ENCODE peak calls at places on chromosomes 2 and 18, in four cellular contexts. One of them, this sample, is unnamed.

GRCh38 chr2:96869281-96869823 is 528 bp downstream of the SEMA4C start:
- DNase-seq in left ventricle myocardium inferior: peak
- DNase-seq in dermis blood vessel endothelial cell: peak
- DNase-seq in frontal cortex: peak
- DNase-seq in this sample: peak

GRCh38 chr18:34543940-34544339 is 166.2 kb upstream of the DTNA start:
- DNase-seq in left ventricle myocardium inferior: no peak
- DNase-seq in dermis blood vessel endothelial cell: no peak
- DNase-seq in frontal cortex: no peak
- DNase-seq in this sample: no peak

GRCh38 chr2:187547353-187547979 is 6.8 kb downstream of the TFPI start:
- DNase-seq in left ventricle myocardium inferior: peak
- DNase-seq in frontal cortex: no peak
- DNase-seq in dermis blood vessel endothelial cell: peak
- DNase-seq in this sample: peak

GRCh38 chr2:202038471-202039277 is 5.0 kb downstream of the FZD7 start:
- DNase-seq in left ventricle myocardium inferior: peak
- DNase-seq in frontal cortex: no peak
- DNase-seq in dermis blood vessel endothelial cell: no peak
- DNase-seq in this sample: no peak

GRCh38 chr2:241506793-241507429 is 1.5 kb downstream of the STK25 start:
- DNase-seq in left ventricle myocardium inferior: no peak
- DNase-seq in dermis blood vessel endothelial cell: peak
- DNase-seq in frontal cortex: no peak
- DNase-seq in this sample: no peak

GRCh38 chr2:174342600-174343342 is 8.0 kb downstream of the SP9 start:
- DNase-seq in left ventricle myocardium inferior: no peak
- DNase-seq in frontal cortex: no peak
- DNase-seq in dermis blood vessel endothelial cell: no peak
- DNase-seq in this sample: no peak

GRCh38 chr18:77622009-77622692 is 372.5 kb downstream of the GALR1 start:
- DNase-seq in dermis blood vessel endothelial cell: no peak
- DNase-seq in frontal cortex: no peak
- DNase-seq in left ventricle myocardium inferior: no peak
- DNase-seq in this sample: no peak

GRCh38 chr18:50748243-50749229 is 71.3 kb downstream of the MRO start:
- DNase-seq in dermis blood vessel endothelial cell: no peak
- DNase-seq in left ventricle myocardium inferior: no peak
- DNase-seq in frontal cortex: no peak
- DNase-seq in this sample: no peak

GRCh38 chr2:98637401-98638144 is 29.2 kb downstream of the UNC50 start:
- DNase-seq in frontal cortex: no peak
- DNase-seq in left ventricle myocardium inferior: no peak
- DNase-seq in dermis blood vessel endothelial cell: no peak
- DNase-seq in this sample: no peak

GRCh38 chr2:192162392-192163042 is 32.2 kb downstream of the TMEFF2 start:
- DNase-seq in dermis blood vessel endothelial cell: peak
- DNase-seq in frontal cortex: peak
- DNase-seq in left ventricle myocardium inferior: no peak
- DNase-seq in this sample: no peak

GRCh38 chr2:152445791-152446201 is 110.8 kb downstream of the FMNL2 start:
- DNase-seq in dermis blood vessel endothelial cell: peak
- DNase-seq in frontal cortex: no peak
- DNase-seq in left ventricle myocardium inferior: no peak
- DNase-seq in this sample: no peak

GRCh38 chr2:70901235-70902066 is 34.2 kb upstream of the ATP6V1B1 start:
- DNase-seq in frontal cortex: no peak
- DNase-seq in dermis blood vessel endothelial cell: peak
- DNase-seq in left ventricle myocardium inferior: no peak
- DNase-seq in this sample: no peak

GRCh38 chr2:239772721-239773120 is 252.4 kb downstream of the NDUFA10 start:
- DNase-seq in frontal cortex: no peak
- DNase-seq in dermis blood vessel endothelial cell: no peak
- DNase-seq in left ventricle myocardium inferior: no peak
- DNase-seq in this sample: no peak

GRCh38 chr18:48842259-48843061 is 108.3 kb downstream of the SMAD7 start:
- DNase-seq in frontal cortex: no peak
- DNase-seq in dermis blood vessel endothelial cell: peak
- DNase-seq in left ventricle myocardium inferior: no peak
- DNase-seq in this sample: no peak

GRCh38 chr18:62571648-62572047 is 48.8 kb downstream of the ZCCHC2 start:
- DNase-seq in frontal cortex: no peak
- DNase-seq in left ventricle myocardium inferior: no peak
- DNase-seq in dermis blood vessel endothelial cell: no peak
- DNase-seq in this sample: no peak

GRCh38 chr2:2083113-2083757 is 247.8 kb downstream of the MYT1L start:
- DNase-seq in dermis blood vessel endothelial cell: no peak
- DNase-seq in frontal cortex: no peak
- DNase-seq in left ventricle myocardium inferior: no peak
- DNase-seq in this sample: no peak

GRCh38 chr18:6980363-6980762 is 137.2 kb downstream of the LAMA1 start:
- DNase-seq in frontal cortex: no peak
- DNase-seq in left ventricle myocardium inferior: no peak
- DNase-seq in dermis blood vessel endothelial cell: no peak
- DNase-seq in this sample: no peak

GRCh38 chr18:77608807-77609206 is 359.2 kb downstream of the GALR1 start:
- DNase-seq in left ventricle myocardium inferior: no peak
- DNase-seq in frontal cortex: no peak
- DNase-seq in dermis blood vessel endothelial cell: no peak
- DNase-seq in this sample: no peak

GRCh38 chr2:20447437-20448245 is 767 bp downstream of the RHOB start:
- DNase-seq in left ventricle myocardium inferior: peak
- DNase-seq in frontal cortex: peak
- DNase-seq in dermis blood vessel endothelial cell: peak
- DNase-seq in this sample: peak

GRCh38 chr18:47899107-47899840 is 31.2 kb downstream of the SMAD2 start:
- DNase-seq in left ventricle myocardium inferior: no peak
- DNase-seq in frontal cortex: no peak
- DNase-seq in dermis blood vessel endothelial cell: no peak
- DNase-seq in this sample: no peak

GRCh38 chr2:47227532-47228166 is 72.5 kb upstream of the STPG4 start:
- DNase-seq in dermis blood vessel endothelial cell: no peak
- DNase-seq in left ventricle myocardium inferior: no peak
- DNase-seq in frontal cortex: no peak
- DNase-seq in this sample: no peak

GRCh38 chr2:241136191-241136590 is 13.1 kb downstream of the PASK start:
- DNase-seq in frontal cortex: no peak
- DNase-seq in left ventricle myocardium inferior: no peak
- DNase-seq in dermis blood vessel endothelial cell: no peak
- DNase-seq in this sample: no peak

GRCh38 chr2:14907014-14907612 is 274.6 kb downstream of the LRATD1 start:
- DNase-seq in left ventricle myocardium inferior: no peak
- DNase-seq in dermis blood vessel endothelial cell: no peak
- DNase-seq in frontal cortex: no peak
- DNase-seq in this sample: no peak